ENCODE peak calls at places on chromosomes 5 and 9, in six cellular contexts. U is IMR-90, M is SK-N-SH, N is HepG2, Z is GM12878, H is K562. Y is an unnamed sample.

GRCh38 chr5:179345429-179346321 is at the start of gene ADAMTS2:
- DNase-seq in Z (no peak), U (peak; percentile 56), H (peak; percentile 86), N (no peak), M (peak; percentile 92), Y (no peak)

GRCh38 chr9:79570449-79571308 is 1.1 kb upstream of the TLE4 start:
- DNase-seq in M (peak; percentile 71), H (peak; percentile 13), N (no peak), U (peak; percentile 63), Z (no peak), Y (peak; percentile 69)

GRCh38 chr9:133023117-133023890 is 7.5 kb upstream of the GTF3C5 start:
- DNase-seq in N (no peak), H (no peak), Z (peak; percentile 23), M (no peak), U (no peak), Y (no peak)

GRCh38 chr9:121871431-121872025 is 220.1 kb downstream of the DAB2IP start:
- DNase-seq in H (no peak), M (no peak), N (no peak), U (peak; percentile 64), Z (no peak), Y (no peak)

GRCh38 chr5:126720369-126720768 is 56.6 kb upstream of the LMNB1 start:
- DNase-seq in H (no peak), Z (no peak), N (no peak), M (no peak), U (no peak), Y (no peak)

GRCh38 chr9:132942541-132943182 is 1.8 kb downstream of the TSC1 start:
- DNase-seq in M (no peak), Z (no peak), H (no peak), N (no peak), U (peak; percentile 69), Y (no peak)

GRCh38 chr5:136094913-136095641 is 37.6 kb upstream of the SMAD5 start:
- DNase-seq in M (no peak), U (no peak), H (no peak), Z (no peak), N (no peak), Y (no peak)

GRCh38 chr9:6590329-6590728 is 55.2 kb downstream of the GLDC start:
- DNase-seq in H (no peak), U (no peak), M (no peak), Z (no peak), N (no peak), Y (no peak)

GRCh38 chr5:136957428-136957827 is 541.7 kb downstream of the SPOCK1 start:
- DNase-seq in M (no peak), N (no peak), H (no peak), U (no peak), Z (no peak), Y (peak; percentile 21)

GRCh38 chr5:10199700-10200099 is 50.0 kb downstream of the ATPSCKMT start:
- DNase-seq in M (no peak), H (no peak), U (no peak), N (no peak), Z (no peak), Y (no peak)

GRCh38 chr9:128242124-128242523 is 33.7 kb downstream of the GOLGA2 start:
- DNase-seq in M (no peak), N (no peak), Z (no peak), H (no peak), U (no peak), Y (no peak)

GRCh38 chr9:120308495-120308894 is 271.5 kb downstream of the CDK5RAP2 start:
- DNase-seq in N (no peak), M (no peak), Z (no peak), U (no peak), H (no peak), Y (no peak)

GRCh38 chr5:168420461-168420860 is 65.8 kb upstream of the RARS1 start:
- DNase-seq in Z (no peak), M (no peak), N (no peak), U (no peak), H (no peak), Y (no peak)

GRCh38 chr9:35826071-35826701 is 2.3 kb downstream of the FAM221B start:
- DNase-seq in Z (peak; percentile 69), M (peak; percentile 64), U (peak; percentile 73), N (peak; percentile 65), H (peak; percentile 46), Y (peak; percentile 66)

DNA sequence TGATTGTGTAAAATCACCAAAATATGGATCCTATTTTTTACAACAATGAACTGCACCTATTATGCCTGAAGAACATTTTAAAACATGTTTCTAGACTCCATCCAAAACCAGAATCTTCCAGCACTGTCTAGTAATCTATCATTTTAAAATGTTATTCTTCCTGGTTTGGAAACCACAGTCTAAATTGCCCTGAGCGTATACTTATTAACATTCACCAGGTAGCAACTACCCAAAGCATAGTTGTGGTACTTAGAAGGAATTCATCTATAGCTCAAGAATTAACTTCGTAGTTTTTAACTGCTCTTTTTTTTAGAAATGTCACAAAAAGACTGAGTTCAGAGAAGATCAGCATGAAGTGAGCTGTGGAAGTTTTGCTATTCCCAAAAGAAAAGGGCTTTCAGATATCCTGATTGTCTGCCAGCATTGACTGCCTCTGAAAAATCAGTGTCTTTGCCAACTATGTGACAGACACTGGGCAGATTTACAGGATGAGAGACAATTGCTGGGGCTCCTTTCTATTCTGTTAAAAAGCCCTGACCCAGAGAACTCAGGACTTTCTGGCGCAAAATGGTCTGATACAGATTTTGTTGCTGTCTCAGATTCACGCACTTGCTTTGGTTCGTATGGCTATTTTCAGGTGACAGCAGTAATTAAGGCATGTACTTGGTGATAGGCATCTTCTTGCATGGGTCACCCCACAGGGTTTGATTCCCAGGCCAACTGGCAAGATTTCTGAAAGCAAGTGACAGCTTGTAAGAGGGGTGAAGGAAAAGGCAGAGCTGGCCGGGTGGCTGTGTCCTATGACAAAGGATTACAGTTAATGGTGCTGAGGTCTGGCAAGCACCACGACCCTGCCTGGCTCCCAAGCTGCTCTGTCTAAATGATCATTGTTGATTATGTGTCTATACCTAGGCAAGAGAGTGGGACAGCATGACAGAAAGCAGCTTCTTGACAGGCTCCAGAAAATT is 152.5 kb upstream of the RAI14 start:
- DNase-seq in N (no peak), U (no peak), M (no peak), Z (no peak), H (no peak), Y (no peak)
- TF ChIP-seq RAD21 in N (no peak), U (no peak), M (no peak), Z (no peak), H (no peak), Y (no peak)

DNA sequence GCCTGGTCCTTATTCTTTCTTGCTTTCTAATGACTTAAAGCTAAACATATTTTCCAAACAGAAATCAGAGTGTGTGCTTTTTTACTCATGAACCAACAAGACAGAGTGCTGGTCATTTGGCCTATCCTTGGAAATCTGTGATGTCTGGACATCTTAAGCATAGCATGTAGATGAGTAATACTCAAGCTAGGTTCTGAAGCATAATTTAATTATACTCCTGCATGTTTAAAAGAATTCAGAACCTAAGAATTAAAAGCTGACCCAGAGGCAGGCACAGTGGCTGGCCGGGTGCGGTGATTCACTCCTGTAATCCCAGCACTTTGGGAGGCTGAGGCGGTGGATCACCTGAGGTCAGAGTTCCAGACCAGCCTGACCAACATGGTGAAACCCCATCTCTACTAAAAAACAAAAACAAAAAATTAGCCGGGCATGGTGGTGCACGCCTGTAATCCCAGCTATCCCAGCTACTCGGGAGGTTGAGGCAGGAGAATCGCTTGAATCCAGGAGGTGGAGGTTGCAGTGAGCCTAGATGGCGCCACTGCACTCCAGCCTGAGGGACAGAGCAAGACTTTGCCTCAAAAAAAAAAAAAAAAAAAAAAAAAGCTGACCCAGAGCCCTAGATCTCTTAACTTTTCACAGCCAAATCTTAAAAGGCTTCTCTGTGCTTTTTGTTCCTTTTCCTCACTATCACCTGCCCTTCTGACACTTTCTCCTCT is 16.2 kb upstream of the TJP2 start:
- DNase-seq in N (no peak), Z (no peak), H (no peak), M (no peak), U (peak; percentile 84), Y (no peak)
- H3K9me3 ChIP-seq in N (no peaks in the 10 kb centered on the region), Z (no peaks in the 10 kb centered on the region), H (no peaks in the 10 kb centered on the region), M (no peaks in the 10 kb centered on the region), U (no peaks in the 10 kb centered on the region), Y (no peaks in the 10 kb centered on the region)

DNA sequence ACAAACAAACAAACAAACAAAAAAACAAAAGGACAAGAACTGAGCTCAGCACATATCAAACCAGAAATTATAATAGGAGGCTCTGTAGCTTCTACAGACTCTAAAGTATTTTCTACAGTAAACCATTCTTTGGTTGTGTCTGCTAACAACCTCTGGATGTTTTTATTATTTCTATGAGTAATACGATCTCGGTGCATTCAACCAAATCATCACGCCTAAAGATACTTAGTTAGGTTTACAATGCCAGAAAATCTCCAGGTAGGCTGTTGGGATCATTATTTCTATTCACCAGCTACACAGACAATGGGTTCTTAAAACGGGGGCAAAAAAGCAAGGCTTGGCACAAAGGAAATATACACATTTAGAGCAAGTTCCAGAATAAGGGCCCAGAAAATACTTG is 41.6 kb upstream of the ALDOB start:
- DNase-seq in M (no peak), N (no peak), U (peak; percentile 53), H (no peak), Z (no peak), Y (no peak)
- TF ChIP-seq SMC3 in M (no peak), N (no peak), U (no peak), H (no peak), Z (no peak), Y (no peak)

GRCh38 chr9:131707677-131708612 is 31.9 kb downstream of the RAPGEF1 start:
- DNase-seq in N (no peak), H (no peak), U (peak; percentile 81), Z (no peak), M (no peak), Y (peak; percentile 51)
- TF ChIP-seq RAD21 in N (no peak), H (no peak), U (no peak), Z (no peak), M (no peak), Y (no peak)

GRCh38 chr5:57232293-57233033 is 58.6 kb downstream of the GPBP1 start:
- DNase-seq in M (no peak), H (no peak), U (peak; percentile 12), Z (no peak), N (no peak), Y (no peak)
- H3K9me3 ChIP-seq in M (no peaks in the 10 kb centered on the region), H (no peaks in the 10 kb centered on the region), U (peaks cover 10% of the 10 kb centered on the region), Z (no peaks in the 10 kb centered on the region), N (no peaks in the 10 kb centered on the region), Y (peaks cover 4% of the 10 kb centered on the region)

GRCh38 chr5:131974622-131974955 is 29.1 kb upstream of the MEIKIN start:
- DNase-seq in Z (no peak), U (no peak), N (no peak), H (no peak), M (no peak), Y (no peak)
- TF ChIP-seq SMC3 in Z (no peak), U (no peak), N (no peak), H (no peak), M (no peak), Y (no peak)

DNA sequence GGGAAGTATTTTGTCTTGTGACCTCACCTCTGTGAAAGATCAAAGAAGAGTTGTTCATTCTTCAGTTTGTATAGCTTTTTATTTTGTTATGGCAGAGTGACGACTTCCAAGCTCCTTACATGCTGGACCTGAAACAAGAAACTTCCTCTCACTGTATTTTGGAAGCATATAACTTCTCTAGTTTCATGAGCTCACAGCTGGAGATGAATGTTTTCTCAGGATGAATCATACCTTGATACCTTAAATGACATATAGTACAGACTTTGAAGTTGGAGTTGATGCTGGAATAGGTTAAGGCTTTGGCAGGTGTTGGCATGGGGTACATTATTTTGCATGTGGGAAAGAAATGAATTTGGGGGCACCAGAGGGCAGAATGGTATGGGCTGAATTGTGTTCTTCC is 112.5 kb downstream of the SLC25A46 start:
- DNase-seq in M (no peak), H (no peak), N (no peak), Z (no peak), U (peak; percentile 43), Y (no peak)
- TF ChIP-seq RAD21 in M (no peak), H (no peak), N (no peak), Z (no peak), U (no peak), Y (no peak)

GRCh38 chr5:82459626-82460025 is 181.5 kb upstream of the RPS23 start:
- DNase-seq in U (no peak), N (no peak), Z (no peak), H (no peak), M (no peak), Y (no peak)
- H3K9me3 ChIP-seq in U (peaks cover 2% of the 10 kb centered on the region), N (peaks cover 15% of the 10 kb centered on the region), Z (no peaks in the 10 kb centered on the region), H (peaks cover 10% of the 10 kb centered on the region), M (peaks cover 4% of the 10 kb centered on the region), Y (peaks cover 30% of the 10 kb centered on the region)

Y was measured in A549.